ENCODE peak calls at places on chromosomes 6 and 20, in four cellular contexts. X is sigmoid colon, P is pancreas, E is brain microvascular endothelial cell. G is an unnamed sample. For H3K27me3, the result is how much of the 10 kb centered on the place peaks cover.

GRCh38 chr6:1758076-1758679 is 148.5 kb downstream of the FOXC1 start:
- DNase-seq in E (no peak), P (no peak), X (no peak), G (no peak)

GRCh38 chr6:167750956-167751358 is 75.8 kb upstream of the AFDN start:
- DNase-seq in E (no peak), X (peak), P (peak), G (peak)

GRCh38 chr6:158397578-158397977 is 85.3 kb downstream of the TULP4 start:
- DNase-seq in P (no peak), X (no peak), E (no peak), G (no peak)

GRCh38 chr20:23646106-23646958 is 8.6 kb upstream of the CST3 start:
- DNase-seq in X (no peak), P (no peak), E (no peak), G (no peak)

GRCh38 chr6:324116-324728 is 31.9 kb downstream of the DUSP22 start:
- DNase-seq in P (no peak), X (peak), E (no peak), G (no peak)

GRCh38 chr6:93721386-93722048 is 302.2 kb upstream of the EPHA7 start:
- DNase-seq in P (no peak), X (no peak), E (peak), G (no peak)

GRCh38 chr6:11428895-11429294 is 108.7 kb upstream of the TMEM170B start:
- DNase-seq in X (no peak), E (peak), P (no peak), G (no peak)

GRCh38 chr6:125294925-125295324 is 6.8 kb downstream of the HDDC2 start:
- DNase-seq in X (no peak), P (peak), E (no peak), G (no peak)

GRCh38 chr20:8116067-8116811 is 15.8 kb upstream of the PLCB1 start:
- DNase-seq in E (no peak), X (no peak), P (no peak), G (no peak)

GRCh38 chr6:157099912-157100593 is 223.3 kb downstream of the TMEM242 start:
- DNase-seq in X (no peak), E (no peak), P (no peak), G (no peak)

GRCh38 chr6:144087789-144088426 is 7.5 kb downstream of the SF3B5 start:
- DNase-seq in X (no peak), E (no peak), P (no peak), G (no peak)

GRCh38 chr20:35008411-35009342 is 53.0 kb downstream of the MYH7B start:
- DNase-seq in X (peak), E (no peak), P (peak), G (peak)

GRCh38 chr6:2855061-2855519 is 13.4 kb upstream of the SERPINB1 start:
- DNase-seq in X (no peak), E (peak), P (no peak), G (no peak)

GRCh38 chr20:59525500-59526241 is 78.7 kb upstream of the PHACTR3 start:
- DNase-seq in P (peak), X (no peak), E (peak), G (no peak)

GRCh38 chr20:41248371-41249024 is 69.0 kb downstream of the ZHX3 start:
- DNase-seq in X (no peak), E (peak), P (no peak), G (no peak)

GRCh38 chr6:159036673-159037072 is 8.1 kb downstream of the TAGAP start:
- DNase-seq in P (no peak), E (no peak), X (no peak), G (no peak)

GRCh38 chr6:108730556-108731228 is 117.5 kb upstream of the ARMC2 start:
- DNase-seq in P (no peak), X (no peak), E (no peak), G (no peak)

GRCh38 chr6:9456241-9456658 is 958.6 kb downstream of the TFAP2A start:
- DNase-seq in X (no peak), E (no peak), P (no peak), G (no peak)

GRCh38 chr6:110874880-110875547 is 429 bp downstream of the AMD1 start:
- DNase-seq in E (no peak), P (peak), X (peak), G (peak)

GRCh38 chr20:23508896-23509579 is 18.1 kb downstream of the CST8 start:
- DNase-seq in X (no peak), P (no peak), E (no peak), G (no peak)

GRCh38 chr6:27531772-27532459 is 59.0 kb upstream of the ZNF184 start:
- DNase-seq in P (no peak), E (no peak), X (no peak), G (no peak)

GRCh38 chr6:44058617-44059358 is 68.5 kb downstream of the MRPL14 start:
- DNase-seq in E (peak), P (no peak), X (peak), G (peak)

GRCh38 chr6:154367333-154367732 is 10.7 kb upstream of the IPCEF1 start:
- DNase-seq in P (no peak), X (no peak), E (no peak), G (no peak)

GRCh38 chr6:154370545-154370944 is 13.9 kb upstream of the IPCEF1 start:
- DNase-seq in E (peak), P (no peak), X (no peak), G (no peak)

GRCh38 chr6:154373971-154374370 is 17.4 kb upstream of the IPCEF1 start:
- DNase-seq in X (no peak), E (no peak), P (no peak), G (no peak)

GRCh38 chr6:154367839-154368695 is 11.5 kb upstream of the IPCEF1 start:
- DNase-seq in X (no peak), P (no peak), E (no peak), G (no peak)

DNA sequence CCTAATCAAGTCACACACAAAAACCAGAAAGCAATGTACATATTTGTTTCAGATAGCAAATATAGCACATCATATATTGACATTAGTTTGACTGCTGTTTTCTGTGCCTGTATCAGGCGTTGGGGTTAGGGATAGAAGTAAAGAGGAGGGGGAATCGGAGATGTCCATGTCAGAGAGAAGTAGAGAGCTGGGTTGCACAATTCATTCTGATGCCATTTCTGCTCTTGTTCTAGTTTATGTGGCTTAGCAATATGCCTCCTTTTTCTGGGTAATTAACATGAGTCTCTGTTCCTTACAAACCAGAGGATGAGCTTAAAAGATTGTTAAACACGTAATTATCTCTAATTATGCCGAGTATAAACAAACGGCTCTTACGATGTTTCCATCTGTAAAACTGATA is 14.7 kb upstream of the IPCEF1 start:
- DNase-seq in P (no peak), E (no peak), X (no peak), G (no peak)
- TF ChIP-seq CTCF in P (no peak), E (no peak), X (no peak), G (no peak)

GRCh38 chr6:26087284-26088115 is at the start of gene HFE:
- DNase-seq in X (peak), P (peak), E (peak), G (no peak)
- H3K27ac ChIP-seq in X (peak), P (peak), E (peak), G (peak)

GRCh38 chr20:1687053-1687452 is 29.5 kb upstream of the SIRPG start:
- DNase-seq in P (no peak), E (no peak), X (no peak), G (no peak)
- H3K27me3 ChIP-seq in P (under half), E (under half), X (under half), G (under half)

DNA sequence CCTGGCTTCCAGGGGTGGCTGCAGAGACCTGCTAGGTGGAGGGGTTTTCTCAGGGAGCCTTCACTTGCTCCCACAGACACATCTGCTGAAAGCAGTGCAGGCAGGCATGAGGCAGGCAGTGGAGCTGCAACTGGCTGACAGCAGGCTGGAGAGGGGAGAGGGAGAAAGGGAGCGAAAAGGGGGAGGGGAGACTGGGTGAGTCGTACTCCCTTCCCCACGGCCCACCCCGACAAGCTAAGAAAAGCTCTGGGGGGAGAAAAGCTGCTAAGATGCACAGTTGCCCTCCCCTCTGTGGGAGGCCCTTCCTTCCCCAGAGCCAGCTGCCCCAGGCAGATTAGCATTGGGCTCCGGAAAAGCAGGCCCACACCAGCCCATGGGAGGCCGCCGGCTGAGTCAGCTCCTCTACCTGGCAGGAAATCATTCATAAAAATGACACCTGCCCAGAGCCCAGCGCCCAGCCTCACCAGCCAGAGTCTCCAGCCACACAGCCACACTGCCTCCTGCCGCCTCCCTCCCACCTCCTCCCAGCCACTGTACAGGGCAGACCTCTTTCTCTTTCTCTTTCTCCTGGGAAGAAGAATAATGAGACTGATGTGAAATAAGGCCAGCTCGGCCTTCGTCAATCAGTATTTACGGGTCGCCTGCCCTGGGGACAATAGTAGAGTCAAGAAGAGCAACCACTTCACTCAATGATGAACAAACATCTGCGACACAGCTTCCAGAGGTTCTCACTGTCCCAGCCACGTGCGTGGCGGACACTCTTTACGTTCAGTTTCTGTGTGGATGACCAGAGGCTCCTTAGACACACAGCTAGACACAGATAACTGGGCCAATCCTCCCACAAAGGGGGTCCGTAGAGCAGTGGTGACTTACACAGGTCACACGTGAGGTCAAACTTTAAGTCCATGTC is 7.7 kb upstream of the C20orf203 start:
- DNase-seq in E (no peak), X (no peak), P (no peak), G (no peak)
- TF ChIP-seq CTCF in E (no peak), X (no peak), P (no peak), G (no peak)

DNA sequence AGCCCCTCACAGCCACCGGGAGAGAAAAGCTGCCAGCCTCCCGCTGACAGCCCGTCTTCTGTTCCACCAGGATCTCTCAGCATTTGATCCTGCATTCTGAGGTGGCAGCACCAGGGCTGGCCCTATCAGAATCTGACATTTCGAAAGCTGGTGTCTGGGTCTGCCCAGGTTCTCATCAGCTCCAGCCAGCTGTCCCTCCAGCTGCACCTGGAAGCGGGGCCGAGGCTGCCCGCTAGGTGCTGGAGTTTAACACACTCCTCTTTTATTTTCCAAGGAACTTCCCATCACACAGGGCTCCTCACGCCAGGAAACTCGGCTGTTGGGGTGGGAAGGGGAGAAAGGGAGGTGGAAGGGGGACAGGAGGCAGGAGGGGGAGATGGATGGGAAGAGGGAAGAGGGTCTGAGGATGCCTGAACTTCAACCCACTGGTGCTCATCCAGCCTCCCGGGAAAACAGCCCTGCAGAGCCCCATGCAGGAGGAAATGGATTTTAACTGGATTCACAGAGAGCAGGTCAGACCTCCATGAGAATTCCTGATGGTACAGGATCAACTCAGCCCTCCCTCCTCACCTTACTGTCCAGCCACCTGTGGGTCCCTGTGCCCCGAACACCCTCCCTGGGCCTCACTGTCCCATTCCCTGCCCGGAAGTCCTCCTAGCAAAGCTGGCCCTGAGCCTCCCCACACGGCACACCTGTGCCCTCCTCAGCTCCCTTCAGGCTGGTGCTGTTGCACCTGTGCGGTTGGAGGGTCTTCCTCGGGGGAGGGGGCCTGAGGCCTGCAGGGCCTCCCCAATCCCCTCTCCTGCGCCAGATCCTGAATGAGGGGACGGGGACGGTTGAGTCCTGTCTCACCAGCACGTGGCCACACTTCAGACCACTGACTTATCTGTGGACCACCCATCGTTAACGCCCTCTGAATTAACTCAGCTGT is 3.9 kb upstream of the LSM14B start:
- DNase-seq in E (no peak), X (no peak), P (no peak), G (no peak)
- H3K27ac ChIP-seq in E (no peak), X (no peak), P (no peak), G (no peak)

GRCh38 chr20:21067255-21067654 is 38.9 kb downstream of the LINC00237 start:
- DNase-seq in P (no peak), X (no peak), E (no peak), G (no peak)

GRCh38 chr20:21063276-21063675 is 42.9 kb downstream of the LINC00237 start:
- DNase-seq in E (no peak), X (no peak), P (no peak), G (no peak)

DNA sequence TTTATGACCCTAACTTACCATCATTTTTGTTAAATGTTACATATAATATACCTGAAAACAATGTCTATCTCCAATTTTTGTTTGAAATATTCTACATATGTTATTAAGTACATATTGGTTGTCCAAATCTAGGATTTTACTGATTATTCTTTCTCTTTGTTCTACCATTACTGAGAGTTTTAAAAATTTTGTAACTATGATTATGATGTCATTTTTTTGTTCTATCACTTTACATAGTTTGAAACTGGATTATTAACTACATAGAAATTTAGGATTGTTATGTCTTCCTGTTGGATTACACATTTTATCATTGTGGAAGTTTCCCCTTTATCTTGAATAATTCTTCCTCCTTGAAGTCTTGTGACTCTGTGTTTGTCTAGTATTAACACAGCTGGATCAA is 41.2 kb downstream of the LINC00237 start:
- DNase-seq in P (no peak), E (no peak), X (no peak), G (no peak)
- H3K27me3 ChIP-seq in P (under half), E (under half), X (under half), G (under half)

GRCh38 chr20:46438156-46438750 is 31.8 kb upstream of the ELMO2 start:
- DNase-seq in P (no peak), E (peak), X (no peak), G (no peak)
- TF ChIP-seq CTCF in P (no peak), E (peak), X (peak), G (no peak)

GRCh38 chr20:3173582-3174441 is 463 bp upstream of the LZTS3 start:
- DNase-seq in X (peak), P (peak), E (peak), G (peak)
- H3K27ac ChIP-seq in X (peak), P (peak), E (peak), G (peak)

G was measured in ascending aorta.